ENCODE peak calls at places on chromosomes 11 and 22, in five cellular contexts. E is IMR-90, Q is heart right ventricle, M is left ventricle myocardium inferior, U is pancreas. Y is an unnamed sample.

GRCh38 chr11:134341805-134342571 is 10.2 kb downstream of the GLB1L2 start:
- DNase-seq in E (no peak), Q (no peak), U (no peak), M (no peak), Y (no peak)

GRCh38 chr22:36469094-36469710 is 12.2 kb downstream of the TXN2 start:
- DNase-seq in E (no peak), Q (no peak), U (no peak), M (no peak), Y (no peak)

GRCh38 chr11:46122955-46123354 is 1.7 kb upstream of the PHF21A start:
- DNase-seq in Q (no peak), M (no peak), U (no peak), E (peak), Y (no peak)

GRCh38 chr11:68430384-68430783 is 30.2 kb upstream of the PPP6R3 start:
- DNase-seq in M (no peak), E (no peak), Q (no peak), U (no peak), Y (no peak)

GRCh38 chr11:32172771-32173170 is 81.9 kb downstream of the RCN1 start:
- DNase-seq in Q (no peak), U (no peak), E (peak), M (no peak), Y (peak)

GRCh38 chr11:20360650-20361049 is 2.9 kb upstream of the HTATIP2 start:
- DNase-seq in Q (no peak), U (no peak), M (no peak), E (peak), Y (peak)

GRCh38 chr11:71282581-71283351 is 30.4 kb upstream of the SHANK2 start:
- DNase-seq in M (no peak), U (no peak), E (no peak), Q (no peak), Y (peak)

GRCh38 chr22:10961043-10961860 is 4566.7 kb upstream of the OR11H1 start:
- DNase-seq in Q (no peak), U (peak), E (no peak), M (no peak), Y (no peak)

GRCh38 chr11:105229257-105229656 is 89.7 kb upstream of the CARD18 start:
- DNase-seq in M (no peak), E (peak), Q (no peak), U (no peak), Y (no peak)

GRCh38 chr22:35397095-35397904 is 2.6 kb upstream of the MCM5 start:
- DNase-seq in U (no peak), E (peak), Q (no peak), M (no peak), Y (no peak)

GRCh38 chr11:107683807-107684206 is 28.0 kb downstream of the SLN start:
- DNase-seq in Q (no peak), U (no peak), E (no peak), M (no peak), Y (no peak)

GRCh38 chr22:46136539-46137217 is 13.6 kb upstream of the PPARA start:
- DNase-seq in U (peak), E (no peak), M (no peak), Q (no peak), Y (no peak)

GRCh38 chr11:68008381-68009337 is 1.5 kb upstream of the ALDH3B1 start:
- DNase-seq in E (no peak), U (peak), M (no peak), Q (no peak), Y (peak)

GRCh38 chr11:71086687-71087258 is 165.6 kb downstream of the SHANK2 start:
- DNase-seq in Q (no peak), E (peak), M (no peak), U (no peak), Y (no peak)

GRCh38 chr22:46107089-46107664 is 43.1 kb upstream of the PPARA start:
- DNase-seq in E (no peak), U (peak), M (no peak), Q (no peak), Y (peak)

GRCh38 chr22:45246060-45246985 is 5.6 kb upstream of the KIAA0930 start:
- DNase-seq in U (peak), Q (no peak), E (peak), M (no peak), Y (peak)

GRCh38 chr22:28855355-28856094 is 27.8 kb upstream of the ZNRF3 start:
- DNase-seq in M (no peak), E (peak), U (no peak), Q (peak), Y (peak)

GRCh38 chr11:132158091-132158490 is 787.7 kb downstream of the NTM start:
- DNase-seq in E (peak), M (no peak), U (no peak), Q (no peak), Y (peak)

GRCh38 chr11:64086263-64086938 is 50.7 kb downstream of the FLRT1 start:
- DNase-seq in Q (peak), E (peak), U (peak), M (peak), Y (peak)

GRCh38 chr11:14322510-14322909 is 36.5 kb downstream of the RRAS2 start:
- DNase-seq in M (no peak), U (no peak), E (no peak), Q (no peak), Y (no peak)

GRCh38 chr11:8098879-8099278 is 17.9 kb downstream of the TUB start:
- DNase-seq in Q (no peak), E (peak), M (no peak), U (no peak), Y (peak)

GRCh38 chr22:37519268-37520195 is at the start of gene CARD10:
- DNase-seq in E (no peak), Q (peak), M (peak), U (peak), Y (peak)

GRCh38 chr22:49747705-49748104 is 80.0 kb downstream of the BRD1 start:
- DNase-seq in U (no peak), E (no peak), M (no peak), Q (no peak), Y (no peak)

GRCh38 chr11:64305691-64306562 is 603 bp downstream of the ESRRA start:
- DNase-seq in U (peak), E (peak), M (peak), Q (peak), Y (peak)

GRCh38 chr22:39364646-39365405 is 15.0 kb downstream of the SYNGR1 start:
- DNase-seq in Q (no peak), U (no peak), M (no peak), E (no peak), Y (no peak)

GRCh38 chr22:50157976-50158375 is 12.6 kb upstream of the PANX2 start:
- DNase-seq in E (no peak), U (no peak), Q (no peak), M (no peak), Y (peak)

GRCh38 chr11:118643995-118644345 is 35.5 kb downstream of the TREH start:
- DNase-seq in Q (no peak), M (no peak), U (no peak), E (no peak), Y (no peak)

GRCh38 chr11:72750556-72751292 is 1.5 kb downstream of the ARAP1 start:
- DNase-seq in E (no peak), Q (no peak), M (no peak), U (no peak), Y (no peak)

GRCh38 chr11:77580712-77581337 is 8.9 kb upstream of the AQP11 start:
- DNase-seq in Q (no peak), U (no peak), M (no peak), E (peak), Y (no peak)

DNA sequence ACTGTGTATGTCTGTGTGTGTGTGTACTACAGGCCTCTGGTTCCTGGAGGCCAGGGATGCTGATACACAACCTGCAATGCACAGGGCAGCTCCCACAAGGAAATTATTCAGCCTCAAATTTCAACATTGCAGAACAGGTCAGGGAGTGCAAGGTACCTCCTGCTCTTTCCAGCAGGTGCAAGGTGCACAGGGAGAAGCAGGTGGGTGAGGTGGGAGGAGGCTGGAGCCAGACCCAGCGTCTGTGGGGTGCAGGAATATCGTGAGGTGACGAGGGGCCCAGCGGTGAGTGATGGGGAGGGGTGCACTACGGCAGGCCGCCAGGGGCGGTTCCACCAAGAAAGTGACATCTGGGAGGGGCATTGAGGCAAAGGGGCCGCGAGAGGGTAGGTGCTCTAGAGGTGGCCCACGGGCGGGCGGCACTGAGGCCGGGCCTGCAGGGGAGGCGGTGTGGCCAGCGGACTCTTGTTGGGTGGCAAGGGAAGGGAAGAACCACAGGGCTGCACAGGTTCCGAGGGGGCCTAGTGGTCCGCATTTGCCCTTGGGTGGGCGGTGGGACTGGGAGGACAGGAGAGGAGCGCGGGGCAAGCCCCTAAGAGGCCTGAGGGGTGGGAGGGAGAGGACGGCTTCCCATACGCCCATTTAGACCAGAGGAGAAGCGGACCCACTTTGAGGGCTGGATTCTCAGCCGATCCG is 21.6 kb downstream of the DGCR6L start:
- DNase-seq in E (no peak), U (no peak), M (no peak), Q (no peak), Y (no peak)
- H3K27ac ChIP-seq in E (no peak), U (no peak), M (no peak), Q (no peak), Y (no peak)

DNA sequence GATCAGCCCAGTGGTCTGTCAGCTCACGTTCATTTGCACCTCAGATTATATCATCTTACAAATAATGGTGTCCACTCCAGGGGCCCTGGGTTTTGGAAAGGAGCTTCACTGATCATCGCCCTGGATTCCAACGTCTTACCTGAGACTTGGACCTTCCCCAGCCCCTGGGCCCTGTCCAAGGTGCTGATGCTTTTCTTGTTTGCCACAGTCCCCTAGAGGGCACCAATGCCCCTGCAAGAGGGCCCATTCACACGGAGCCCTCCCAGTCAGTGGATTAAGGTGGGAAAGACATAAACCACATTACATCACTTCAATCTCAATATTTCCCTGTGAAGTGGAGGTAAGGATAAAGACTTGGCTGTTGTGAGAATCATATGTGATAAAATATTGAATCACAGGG is 167.2 kb downstream of the BUD13 start:
- DNase-seq in Q (no peak), U (peak), E (peak), M (no peak), Y (peak)
- H3K27ac ChIP-seq in Q (no peak), U (no peak), E (no peak), M (no peak), Y (no peak)

GRCh38 chr11:47572715-47573255 is 6.0 kb downstream of the KBTBD4 start:
- DNase-seq in U (no peak), Q (no peak), M (no peak), E (no peak), Y (no peak)

GRCh38 chr11:47571895-47572294 is 6.5 kb downstream of the PTPMT1 start:
- DNase-seq in Q (no peak), E (peak), U (no peak), M (no peak), Y (no peak)

GRCh38 chr11:47578524-47579460 is at the start of the genes KBTBD4 and NDUFS3:
- DNase-seq in U (peak), Q (peak), E (peak), M (peak), Y (peak)

GRCh38 chr11:47573321-47573720 is 5.4 kb downstream of the KBTBD4 start:
- DNase-seq in E (no peak), M (peak), U (no peak), Q (peak), Y (no peak)

DNA sequence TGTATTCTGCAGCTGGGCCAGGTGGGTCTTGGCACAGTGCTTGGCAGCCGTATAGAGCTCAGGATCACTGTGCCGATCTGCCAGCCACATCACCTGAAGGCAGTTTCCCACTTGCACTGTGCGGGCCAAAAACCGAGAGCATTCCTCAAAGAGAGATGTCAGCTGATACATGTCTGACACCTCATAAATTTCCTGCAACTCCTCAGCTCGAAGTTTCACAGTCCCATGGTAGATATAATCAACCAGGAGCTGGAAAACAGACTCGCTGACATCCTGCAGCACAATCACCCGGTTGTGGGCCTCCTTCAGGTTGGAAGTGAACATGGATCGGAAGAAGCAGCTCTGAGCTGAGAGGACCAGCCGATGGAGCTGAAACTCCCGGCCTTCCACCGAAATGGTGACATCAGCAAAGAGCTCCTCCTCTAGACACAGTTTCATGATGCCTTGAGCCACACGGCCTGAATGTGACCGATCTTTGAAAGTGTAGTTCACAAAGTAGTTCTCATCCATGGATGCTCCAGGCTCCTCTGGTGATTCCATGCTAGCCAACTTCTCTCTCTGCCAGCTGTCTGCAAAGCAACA is 1.2 kb downstream of the KBTBD4 start:
- DNase-seq in U (no peak), M (no peak), Q (no peak), E (no peak), Y (no peak)
- H3K27ac ChIP-seq in U (no peak), M (no peak), Q (no peak), E (peak), Y (no peak)

DNA sequence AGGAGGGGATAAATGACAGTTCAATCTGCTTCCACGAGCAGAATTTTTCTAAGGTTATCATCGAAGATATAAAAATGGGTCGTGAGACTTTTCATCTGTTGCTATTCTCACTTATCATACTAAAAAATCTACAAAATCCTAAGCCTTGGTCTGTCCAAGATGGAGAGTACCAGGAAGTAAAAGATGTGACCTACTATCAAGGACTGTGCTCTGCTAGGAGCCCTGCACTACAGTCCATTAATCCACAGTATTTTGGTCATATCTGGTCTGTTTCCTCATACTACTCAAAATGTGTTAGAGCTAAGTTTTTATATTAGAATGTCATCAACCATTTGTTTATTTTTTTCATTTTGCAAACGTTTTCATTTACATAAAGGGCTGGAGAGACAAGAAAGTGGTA is 79.4 kb downstream of the DDIAS start:
- DNase-seq in U (no peak), M (no peak), E (no peak), Q (no peak), Y (no peak)
- H3K27ac ChIP-seq in U (no peak), M (no peak), E (no peak), Q (no peak), Y (no peak)

DNA sequence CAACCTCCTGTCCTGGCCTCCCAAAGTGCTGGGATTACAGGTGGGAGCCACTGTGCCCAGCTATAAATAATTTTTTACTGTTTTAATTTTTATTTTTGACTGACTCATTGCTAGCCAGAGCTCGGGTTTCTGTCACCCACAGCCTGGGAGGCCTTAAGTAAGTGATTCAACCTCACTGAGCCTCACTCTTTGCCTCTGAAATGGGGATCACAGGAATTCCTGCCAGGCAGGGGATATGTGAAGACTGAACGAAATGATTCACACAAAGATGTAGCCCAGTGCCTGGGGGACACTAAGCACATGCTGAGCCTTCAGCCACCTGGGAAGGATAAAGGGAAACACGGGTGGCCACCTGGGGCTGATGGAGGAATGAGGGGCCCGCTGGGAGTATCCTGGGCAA is 3.8 kb upstream of the LRRC74B start:
- DNase-seq in U (no peak), E (peak), M (no peak), Q (no peak), Y (no peak)
- H3K27ac ChIP-seq in U (no peak), E (no peak), M (no peak), Q (no peak), Y (no peak)

GRCh38 chr11:111206472-111206871 is 39.1 kb upstream of the POU2AF2 start:
- DNase-seq in Q (no peak), E (peak), U (no peak), M (no peak), Y (no peak)

GRCh38 chr11:111205622-111206385 is 39.7 kb upstream of the POU2AF2 start:
- DNase-seq in Q (no peak), U (no peak), M (no peak), E (no peak), Y (no peak)

GRCh38 chr11:111207213-111207612 is 38.3 kb upstream of the POU2AF2 start:
- DNase-seq in M (no peak), E (no peak), Q (no peak), U (no peak), Y (no peak)
- H3K27ac ChIP-seq in M (no peak), E (peak), Q (no peak), U (no peak), Y (no peak)

GRCh38 chr11:102812188-102812587 is 14.2 kb upstream of the MMP1 start:
- DNase-seq in Q (no peak), E (no peak), M (no peak), U (no peak), Y (no peak)
- H3K27ac ChIP-seq in Q (no peak), E (no peak), M (no peak), U (no peak), Y (no peak)

GRCh38 chr11:114358711-114359110 is 41.6 kb downstream of the C11orf71 start:
- DNase-seq in E (peak), U (no peak), M (no peak), Q (no peak), Y (no peak)
- H3K27ac ChIP-seq in E (peak), U (no peak), M (no peak), Q (no peak), Y (no peak)

Y was measured in stomach.